ENCODE peak calls at places on chromosomes 7 and 10, in four cellular contexts. H is IMR-90, W is OCI-LY7, B is DND-41. M is an unnamed sample.

GRCh38 chr10:91798736-91799579 is 732 bp downstream of the TNKS2 start:
- DNase-seq in H (peak; percentile 50), W (peak; percentile 70), B (peak; percentile 27), M (peak; percentile 15)

GRCh38 chr7:144452064-144452463 is 48.6 kb upstream of the NOBOX start:
- DNase-seq in H (no peak), W (no peak), B (no peak), M (no peak)

GRCh38 chr10:13329565-13329964 is 18.5 kb downstream of the SEPHS1 start:
- DNase-seq in H (no peak), W (no peak), B (no peak), M (no peak)

GRCh38 chr7:71626206-71626605 is 494.3 kb downstream of the GALNT17 start:
- DNase-seq in H (no peak), W (no peak), B (no peak), M (no peak)

GRCh38 chr7:151759591-151760042 is 117.3 kb downstream of the PRKAG2 start:
- DNase-seq in H (peak; percentile 65), W (peak; percentile 62), B (peak; percentile 67), M (peak; percentile 75)

GRCh38 chr10:129728246-129728820 is 235.7 kb downstream of the EBF3 start:
- DNase-seq in H (no peak), W (no peak), B (no peak), M (no peak)

GRCh38 chr7:40506158-40506557 is 371.4 kb downstream of the SUGCT start:
- DNase-seq in H (no peak), W (no peak), B (no peak), M (no peak)

GRCh38 chr10:132571565-132572544 is 34.3 kb downstream of the INPP5A start:
- DNase-seq in H (peak; percentile 87), W (peak; percentile 98), B (peak; percentile 78), M (peak; percentile 85)

GRCh38 chr10:30863516-30864210 is 168.0 kb downstream of the ZNF438 start:
- DNase-seq in H (peak; percentile 34), W (no peak), B (no peak), M (no peak)

GRCh38 chr7:21030237-21030636 is 243.6 kb upstream of the SP8 start:
- DNase-seq in H (no peak), W (no peak), B (no peak), M (no peak)

GRCh38 chr7:71486414-71486813 is 354.5 kb downstream of the GALNT17 start:
- DNase-seq in H (no peak), W (no peak), B (no peak), M (no peak)

GRCh38 chr7:55187701-55188491 is 169.1 kb downstream of the EGFR start:
- DNase-seq in H (no peak), W (no peak), B (no peak), M (no peak)

GRCh38 chr7:123674399-123675091 is 18.9 kb downstream of the LMOD2 start:
- DNase-seq in H (peak; percentile 13), W (no peak), B (no peak), M (no peak)

GRCh38 chr7:27427416-27427815 is 184.8 kb downstream of the EVX1 start:
- DNase-seq in H (no peak), W (no peak), B (no peak), M (no peak)

GRCh38 chr10:23367896-23368685 is 23.5 kb upstream of the C10orf67 start:
- DNase-seq in H (no peak), W (peak; percentile 14), B (peak; percentile 18), M (no peak)

GRCh38 chr10:100008142-100008522 is 1.6 kb downstream of the DNMBP start:
- DNase-seq in H (peak; percentile 84), W (no peak), B (no peak), M (no peak)

GRCh38 chr10:105586451-105587098 is 945.5 kb downstream of the SORCS3 start:
- DNase-seq in H (peak; percentile 41), W (no peak), B (no peak), M (no peak)

GRCh38 chr7:131008840-131009651 is 275.0 kb upstream of the KLF14 start:
- DNase-seq in H (peak; percentile 75), W (no peak), B (no peak), M (no peak)

GRCh38 chr10:133608855-133609254 is 17.7 kb downstream of the FRG2B start:
- DNase-seq in H (no peak), W (peak; percentile 53), B (no peak), M (no peak)
- TF ChIP-seq CTCF in H (peak; percentile 35), W (peak; percentile 84), B (peak; percentile 63), M (no peak)

DNA sequence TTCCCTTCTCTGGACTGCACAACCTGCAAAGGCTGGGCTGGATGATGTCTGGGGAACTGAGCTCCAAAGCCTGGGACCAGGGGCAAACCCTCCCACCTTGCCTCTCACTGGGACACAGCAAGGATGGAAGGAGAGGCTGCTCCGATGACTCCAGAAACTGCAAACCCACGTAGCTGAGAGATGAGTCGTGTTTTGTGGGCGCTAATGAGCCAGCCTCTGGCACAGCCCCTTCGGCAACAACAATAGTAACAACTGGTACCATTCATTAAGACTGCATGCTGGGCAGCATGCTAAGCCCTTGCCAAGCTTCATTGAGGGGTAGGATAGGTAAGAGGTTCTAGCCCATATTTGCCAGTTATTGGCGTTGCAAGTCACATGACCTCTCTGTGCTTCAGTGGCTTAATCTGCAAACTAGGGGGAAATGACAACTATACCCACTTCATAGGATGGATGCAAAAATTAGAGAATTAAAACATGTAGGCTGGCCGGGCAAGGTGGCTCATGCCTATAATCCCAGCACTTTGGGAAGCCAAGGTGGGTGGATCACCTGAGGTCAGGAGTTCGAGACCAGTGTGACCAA is 145.9 kb downstream of the SH3PXD2A start:
- DNase-seq in H (peak; percentile 66), W (no peak), B (no peak), M (peak; percentile 67)
- H3K27ac ChIP-seq in H (no peak overlapping the region), W (no peak overlapping the region), B (no peak overlapping the region), M (no peak overlapping the region)

DNA sequence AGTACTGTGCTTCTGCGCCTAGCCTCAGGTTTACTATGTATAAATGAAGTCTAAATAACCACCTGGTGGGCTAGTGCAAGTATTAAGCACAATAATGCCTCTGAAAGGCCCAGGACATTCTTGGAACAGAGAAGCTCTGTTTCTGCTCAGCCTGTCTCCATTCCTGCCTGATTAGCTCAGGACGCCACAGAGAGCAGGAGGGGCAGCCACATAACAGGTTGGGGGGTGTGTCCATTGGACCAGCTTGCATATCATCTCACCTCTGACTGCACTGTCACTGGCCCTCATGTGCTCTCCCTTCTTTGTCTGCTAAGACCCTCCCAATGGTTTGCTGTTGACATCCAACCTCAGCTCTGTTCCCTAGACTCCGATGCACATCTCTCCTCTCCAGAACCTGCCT is 52.8 kb upstream of the IKZF1 start:
- DNase-seq in H (no peak), W (no peak), B (no peak), M (no peak)
- H2AFZ ChIP-seq in H (no peak overlapping the region), W (no peak overlapping the region), B (no peak overlapping the region), M (no peak overlapping the region)

GRCh38 chr10:79378647-79379511 is 31.6 kb downstream of the PPIF start:
- DNase-seq in H (no peak), W (no peak), B (no peak), M (no peak)
- TF ChIP-seq CTCF in H (no peak), W (no peak), B (no peak), M (no peak)

GRCh38 chr7:30201161-30201666 is 66.4 kb downstream of the MTURN start:
- DNase-seq in H (no peak), W (peak; percentile 22), B (no peak), M (no peak)
- H3K27ac ChIP-seq in H (no peak overlapping the region), W (no peak overlapping the region), B (no peak overlapping the region), M (no peak overlapping the region)

M was measured in PC-9.